ENCODE peak calls at places on chromosomes 4 and X, in nine cellular contexts. One of them, this sample, is unnamed.

GRCh38 chr4:167622481-167623240 is 388.4 kb upstream of the SPOCK3 start:
- DNase-seq in GM23338: peak; percentile 75
- DNase-seq in CD8-positive, alpha-beta T cell: no peak
- DNase-seq in fibroblast of lung: peak; percentile 62
- DNase-seq in mesenchymal stem cell: peak; percentile 32
- DNase-seq in GM23248: peak; percentile 59
- DNase-seq in neuronal stem cell: peak; percentile 47
- DNase-seq in Caco-2: peak; percentile 47
- DNase-seq in uterus: no peak
- DNase-seq in this sample: no peak

GRCh38 chrX:19225906-19226305 is 103.6 kb upstream of the ADGRG2 start:
- DNase-seq in GM23338: peak; percentile 43
- DNase-seq in CD8-positive, alpha-beta T cell: no peak
- DNase-seq in fibroblast of lung: peak; percentile 26
- DNase-seq in mesenchymal stem cell: no peak
- DNase-seq in GM23248: no peak
- DNase-seq in neuronal stem cell: no peak
- DNase-seq in Caco-2: no peak
- DNase-seq in uterus: no peak
- DNase-seq in this sample: no peak

GRCh38 chr4:8127051-8127798 is 31.4 kb downstream of the ABLIM2 start:
- DNase-seq in GM23338: no peak
- DNase-seq in CD8-positive, alpha-beta T cell: no peak
- DNase-seq in fibroblast of lung: no peak
- DNase-seq in mesenchymal stem cell: no peak
- DNase-seq in GM23248: no peak
- DNase-seq in neuronal stem cell: no peak
- DNase-seq in Caco-2: no peak
- DNase-seq in uterus: no peak
- DNase-seq in this sample: no peak

GRCh38 chrX:52923781-52924241 is 26.7 kb downstream of the FAM156B start:
- DNase-seq in GM23338: no peak
- DNase-seq in CD8-positive, alpha-beta T cell: no peak
- DNase-seq in fibroblast of lung: peak; percentile 56
- DNase-seq in mesenchymal stem cell: peak; percentile 43
- DNase-seq in GM23248: peak; percentile 61
- DNase-seq in neuronal stem cell: no peak
- DNase-seq in Caco-2: no peak
- DNase-seq in uterus: no peak
- DNase-seq in this sample: peak; percentile 55

GRCh38 chr4:88940506-88940905 is 116.5 kb downstream of the FAM13A start:
- DNase-seq in GM23338: no peak
- DNase-seq in CD8-positive, alpha-beta T cell: no peak
- DNase-seq in fibroblast of lung: no peak
- DNase-seq in mesenchymal stem cell: no peak
- DNase-seq in GM23248: no peak
- DNase-seq in neuronal stem cell: no peak
- DNase-seq in Caco-2: no peak
- DNase-seq in uterus: no peak
- DNase-seq in this sample: no peak

GRCh38 chr4:16818005-16818404 is 80.4 kb downstream of the LDB2 start:
- DNase-seq in GM23338: peak; percentile 80
- DNase-seq in CD8-positive, alpha-beta T cell: no peak
- DNase-seq in fibroblast of lung: no peak
- DNase-seq in mesenchymal stem cell: no peak
- DNase-seq in GM23248: no peak
- DNase-seq in neuronal stem cell: no peak
- DNase-seq in Caco-2: no peak
- DNase-seq in uterus: no peak
- DNase-seq in this sample: no peak

GRCh38 chr4:162350331-162350730 is 186.5 kb upstream of the FSTL5 start:
- DNase-seq in GM23338: no peak
- DNase-seq in CD8-positive, alpha-beta T cell: no peak
- DNase-seq in fibroblast of lung: no peak
- DNase-seq in mesenchymal stem cell: no peak
- DNase-seq in GM23248: no peak
- DNase-seq in neuronal stem cell: no peak
- DNase-seq in Caco-2: no peak
- DNase-seq in uterus: no peak
- DNase-seq in this sample: no peak

GRCh38 chr4:133147922-133148689 is 988 bp upstream of the PCDH10 start:
- DNase-seq in GM23338: peak; percentile 64
- DNase-seq in CD8-positive, alpha-beta T cell: no peak
- DNase-seq in fibroblast of lung: peak; percentile 73
- DNase-seq in mesenchymal stem cell: peak; percentile 79
- DNase-seq in GM23248: peak; percentile 43
- DNase-seq in neuronal stem cell: peak; percentile 41
- DNase-seq in Caco-2: no peak
- DNase-seq in uterus: no peak
- DNase-seq in this sample: peak; percentile 60

GRCh38 chr4:42348247-42348646 is 49.0 kb upstream of the SHISA3 start:
- DNase-seq in GM23338: no peak
- DNase-seq in CD8-positive, alpha-beta T cell: no peak
- DNase-seq in fibroblast of lung: no peak
- DNase-seq in mesenchymal stem cell: no peak
- DNase-seq in GM23248: peak; percentile 24
- DNase-seq in neuronal stem cell: no peak
- DNase-seq in Caco-2: no peak
- DNase-seq in uterus: no peak
- DNase-seq in this sample: no peak

GRCh38 chr4:80180743-80181142 is 16.6 kb upstream of the PRDM8 start:
- DNase-seq in GM23338: no peak
- DNase-seq in CD8-positive, alpha-beta T cell: no peak
- DNase-seq in fibroblast of lung: no peak
- DNase-seq in mesenchymal stem cell: no peak
- DNase-seq in GM23248: peak; percentile 53
- DNase-seq in neuronal stem cell: no peak
- DNase-seq in Caco-2: no peak
- DNase-seq in uterus: no peak
- DNase-seq in this sample: no peak

GRCh38 chr4:151600432-151600831 is 160.4 kb downstream of the GATB start:
- DNase-seq in GM23338: no peak
- DNase-seq in CD8-positive, alpha-beta T cell: no peak
- DNase-seq in fibroblast of lung: no peak
- DNase-seq in mesenchymal stem cell: no peak
- DNase-seq in GM23248: peak; percentile 18
- DNase-seq in neuronal stem cell: no peak
- DNase-seq in Caco-2: no peak
- DNase-seq in uterus: no peak
- DNase-seq in this sample: no peak

GRCh38 chrX:112083624-112084326 is 1.2 kb upstream of the TRPC5 start:
- DNase-seq in GM23338: peak; percentile 28
- DNase-seq in CD8-positive, alpha-beta T cell: no peak
- DNase-seq in fibroblast of lung: no peak
- DNase-seq in mesenchymal stem cell: no peak
- DNase-seq in GM23248: no peak
- DNase-seq in neuronal stem cell: no peak
- DNase-seq in Caco-2: no peak
- DNase-seq in uterus: no peak
- DNase-seq in this sample: peak; percentile 33

GRCh38 chr4:844752-845232 is 18.9 kb upstream of the CPLX1 start:
- DNase-seq in GM23338: no peak
- DNase-seq in CD8-positive, alpha-beta T cell: no peak
- DNase-seq in fibroblast of lung: no peak
- DNase-seq in mesenchymal stem cell: no peak
- DNase-seq in GM23248: no peak
- DNase-seq in neuronal stem cell: no peak
- DNase-seq in Caco-2: no peak
- DNase-seq in uterus: no peak
- DNase-seq in this sample: peak; percentile 21

GRCh38 chrX:119156241-119156640 is 28.6 kb upstream of the KIAA1210 start:
- DNase-seq in GM23338: no peak
- DNase-seq in CD8-positive, alpha-beta T cell: no peak
- DNase-seq in fibroblast of lung: no peak
- DNase-seq in mesenchymal stem cell: no peak
- DNase-seq in GM23248: peak; percentile 36
- DNase-seq in neuronal stem cell: no peak
- DNase-seq in Caco-2: no peak
- DNase-seq in uterus: no peak
- DNase-seq in this sample: no peak
- H3K27me3 ChIP-seq in GM23338: peaks cover 3% of the 10 kb centered on the region
- H3K27me3 ChIP-seq in CD8-positive, alpha-beta T cell: no peaks in the 10 kb centered on the region
- H3K27me3 ChIP-seq in fibroblast of lung: no peaks in the 10 kb centered on the region
- H3K27me3 ChIP-seq in mesenchymal stem cell: peaks cover 2% of the 10 kb centered on the region
- H3K27me3 ChIP-seq in GM23248: no peaks in the 10 kb centered on the region
- H3K27me3 ChIP-seq in neuronal stem cell: peaks cover 25% of the 10 kb centered on the region
- H3K27me3 ChIP-seq in Caco-2: no peaks in the 10 kb centered on the region
- H3K27me3 ChIP-seq in uterus: no peaks in the 10 kb centered on the region
- H3K27me3 ChIP-seq in this sample: no peaks in the 10 kb centered on the region

DNA sequence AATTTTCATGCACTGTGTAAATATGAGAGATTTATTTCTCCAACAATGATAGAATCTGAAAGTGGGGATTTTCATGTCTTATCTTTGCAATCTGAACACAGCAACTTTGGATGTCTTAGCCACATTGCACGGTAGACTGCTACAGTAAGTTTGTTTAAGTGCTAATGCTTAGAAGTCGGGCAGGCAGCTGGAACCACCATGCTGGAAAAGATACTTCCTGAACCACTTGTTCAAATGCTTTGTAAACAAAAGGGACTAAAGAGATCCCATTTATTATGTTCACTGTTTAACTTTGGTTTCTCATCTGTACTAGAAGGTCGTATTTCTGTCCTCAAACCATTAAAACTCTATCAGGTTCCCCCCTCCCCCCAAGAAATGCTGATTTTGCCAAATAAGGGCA is 555.9 kb upstream of the DIPK2B start:
- DNase-seq in GM23338: no peak
- DNase-seq in CD8-positive, alpha-beta T cell: no peak
- DNase-seq in fibroblast of lung: no peak
- DNase-seq in mesenchymal stem cell: peak; percentile 72
- DNase-seq in GM23248: no peak
- DNase-seq in neuronal stem cell: no peak
- DNase-seq in Caco-2: no peak
- DNase-seq in uterus: no peak
- DNase-seq in this sample: no peak
- H3K4me1 ChIP-seq in GM23338: peaks cover 5% of the 10 kb centered on the region
- H3K4me1 ChIP-seq in CD8-positive, alpha-beta T cell: peaks cover 42% of the 10 kb centered on the region
- H3K4me1 ChIP-seq in fibroblast of lung: peaks cover 20% of the 10 kb centered on the region
- H3K4me1 ChIP-seq in mesenchymal stem cell: peaks cover 2% of the 10 kb centered on the region
- H3K4me1 ChIP-seq in GM23248: peaks cover 70% of the 10 kb centered on the region
- H3K4me1 ChIP-seq in neuronal stem cell: no peaks in the 10 kb centered on the region
- H3K4me1 ChIP-seq in Caco-2: no peaks in the 10 kb centered on the region
- H3K4me1 ChIP-seq in uterus: no peaks in the 10 kb centered on the region
- H3K4me1 ChIP-seq in this sample: no peaks in the 10 kb centered on the region

GRCh38 chr4:37981844-37982720 is 21.9 kb downstream of the PTTG2 start:
- DNase-seq in GM23338: no peak
- DNase-seq in CD8-positive, alpha-beta T cell: no peak
- DNase-seq in fibroblast of lung: no peak
- DNase-seq in mesenchymal stem cell: no peak
- DNase-seq in GM23248: peak; percentile 13
- DNase-seq in neuronal stem cell: no peak
- DNase-seq in Caco-2: no peak
- DNase-seq in uterus: no peak
- DNase-seq in this sample: no peak

GRCh38 chr4:37982736-37983135 is 22.5 kb downstream of the PTTG2 start:
- DNase-seq in GM23338: no peak
- DNase-seq in CD8-positive, alpha-beta T cell: no peak
- DNase-seq in fibroblast of lung: no peak
- DNase-seq in mesenchymal stem cell: no peak
- DNase-seq in GM23248: no peak
- DNase-seq in neuronal stem cell: no peak
- DNase-seq in Caco-2: no peak
- DNase-seq in uterus: no peak
- DNase-seq in this sample: no peak

GRCh38 chr4:37985730-37986275 is 25.6 kb downstream of the PTTG2 start:
- DNase-seq in GM23338: no peak
- DNase-seq in CD8-positive, alpha-beta T cell: no peak
- DNase-seq in fibroblast of lung: no peak
- DNase-seq in mesenchymal stem cell: no peak
- DNase-seq in GM23248: no peak
- DNase-seq in neuronal stem cell: no peak
- DNase-seq in Caco-2: no peak
- DNase-seq in uterus: no peak
- DNase-seq in this sample: no peak

GRCh38 chr4:37981425-37981824 is 21.2 kb downstream of the PTTG2 start:
- DNase-seq in GM23338: no peak
- DNase-seq in CD8-positive, alpha-beta T cell: no peak
- DNase-seq in fibroblast of lung: no peak
- DNase-seq in mesenchymal stem cell: no peak
- DNase-seq in GM23248: no peak
- DNase-seq in neuronal stem cell: no peak
- DNase-seq in Caco-2: no peak
- DNase-seq in uterus: no peak
- DNase-seq in this sample: no peak

DNA sequence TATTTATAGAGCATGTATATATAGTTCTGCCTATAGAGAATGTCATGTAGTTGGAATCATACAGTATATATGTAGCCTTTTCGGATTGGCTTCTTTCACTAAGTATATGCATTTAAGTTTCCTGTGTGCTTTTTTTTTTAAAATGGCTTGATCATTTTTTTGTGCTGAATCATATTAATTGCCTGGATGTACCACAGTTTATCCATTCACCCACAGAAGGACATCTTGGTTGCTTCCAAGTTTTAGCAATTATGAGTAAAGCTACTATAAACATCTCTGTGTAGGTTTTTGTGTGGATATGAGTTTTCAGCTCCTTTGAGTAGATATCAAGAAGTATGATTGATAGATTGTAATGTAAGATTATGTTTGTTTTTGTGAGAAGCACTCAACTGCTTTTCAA is 23.8 kb downstream of the PTTG2 start:
- DNase-seq in GM23338: no peak
- DNase-seq in CD8-positive, alpha-beta T cell: no peak
- DNase-seq in fibroblast of lung: peak; percentile 13
- DNase-seq in mesenchymal stem cell: no peak
- DNase-seq in GM23248: no peak
- DNase-seq in neuronal stem cell: no peak
- DNase-seq in Caco-2: no peak
- DNase-seq in uterus: no peak
- DNase-seq in this sample: no peak
- H3K27me3 ChIP-seq in GM23338: no peaks in the 10 kb centered on the region
- H3K27me3 ChIP-seq in CD8-positive, alpha-beta T cell: no peaks in the 10 kb centered on the region
- H3K27me3 ChIP-seq in fibroblast of lung: no peaks in the 10 kb centered on the region
- H3K27me3 ChIP-seq in mesenchymal stem cell: no peaks in the 10 kb centered on the region
- H3K27me3 ChIP-seq in GM23248: no peaks in the 10 kb centered on the region
- H3K27me3 ChIP-seq in neuronal stem cell: no peaks in the 10 kb centered on the region
- H3K27me3 ChIP-seq in Caco-2: no peaks in the 10 kb centered on the region
- H3K27me3 ChIP-seq in uterus: no peaks in the 10 kb centered on the region
- H3K27me3 ChIP-seq in this sample: no peaks in the 10 kb centered on the region

GRCh38 chrX:10115082-10115481 is 41.7 kb upstream of the CLCN4 start:
- DNase-seq in GM23338: no peak
- DNase-seq in CD8-positive, alpha-beta T cell: no peak
- DNase-seq in fibroblast of lung: no peak
- DNase-seq in mesenchymal stem cell: no peak
- DNase-seq in GM23248: no peak
- DNase-seq in neuronal stem cell: no peak
- DNase-seq in Caco-2: no peak
- DNase-seq in uterus: no peak
- DNase-seq in this sample: no peak
- H3K4me1 ChIP-seq in GM23338: no peaks in the 10 kb centered on the region
- H3K4me1 ChIP-seq in CD8-positive, alpha-beta T cell: peaks cover 30% of the 10 kb centered on the region
- H3K4me1 ChIP-seq in fibroblast of lung: peaks cover 5% of the 10 kb centered on the region
- H3K4me1 ChIP-seq in mesenchymal stem cell: no peaks in the 10 kb centered on the region
- H3K4me1 ChIP-seq in GM23248: no peaks in the 10 kb centered on the region
- H3K4me1 ChIP-seq in neuronal stem cell: no peaks in the 10 kb centered on the region
- H3K4me1 ChIP-seq in Caco-2: no peaks in the 10 kb centered on the region
- H3K4me1 ChIP-seq in uterus: no peaks in the 10 kb centered on the region
- H3K4me1 ChIP-seq in this sample: no peaks in the 10 kb centered on the region